ENCODE peak calls at places on chromosomes 7 and 10, in five cellular contexts. J, Q, K, V and P are unnamed samples.

GRCh38 chr7:138565451-138566114 is 105.5 kb downstream of the TRIM24 start:
- DNase-seq in J (no peak), Q (peak; percentile 91), K (no peak), V (no peak), P (no peak)

GRCh38 chr7:36165059-36165458 is 12.0 kb downstream of the EEPD1 start:
- DNase-seq in J (no peak), Q (peak; percentile 13), K (no peak), V (no peak), P (no peak)

GRCh38 chr10:132630666-132631347 is 93.2 kb downstream of the INPP5A start:
- DNase-seq in J (no peak), Q (peak; percentile 34), K (peak; percentile 89), V (no peak), P (peak; percentile 91)

GRCh38 chr7:100875356-100875751 is 451 bp downstream of the SRRT start:
- DNase-seq in J (no peak), Q (no peak), K (no peak), V (no peak), P (no peak)

GRCh38 chr7:4683884-4684565 is 1.9 kb downstream of the FOXK1 start:
- DNase-seq in J (peak; percentile 55), Q (peak; percentile 71), K (peak; percentile 73), V (peak; percentile 21), P (peak; percentile 78)

GRCh38 chr7:41709621-41710020 is 6.7 kb upstream of the INHBA start:
- DNase-seq in J (no peak), Q (peak; percentile 80), K (no peak), V (no peak), P (no peak)

GRCh38 chr7:131774419-131775220 is 218.2 kb upstream of the PODXL start:
- DNase-seq in J (no peak), Q (peak; percentile 2), K (no peak), V (no peak), P (no peak)

GRCh38 chr10:6014241-6014761 is 37.0 kb upstream of the IL15RA start:
- DNase-seq in J (peak; percentile 13), Q (peak; percentile 74), K (no peak), V (peak; percentile 47), P (no peak)

GRCh38 chr7:20112646-20113045 is 104.5 kb downstream of the MACC1 start:
- DNase-seq in J (no peak), Q (no peak), K (no peak), V (no peak), P (no peak)